ENCODE peak calls at places on chromosomes 16 and 17, in eight cellular contexts. Y is uterus; E is coronary artery; U is effector memory CD4-positive, alpha-beta T cell; O is AG10803; N is vagina; R is neuronal stem cell; C is mucosa of descending colon. X is an unnamed sample.

GRCh38 chr17:59425085-59425901 is 93.8 kb downstream of the YPEL2 start:
- DNase-seq in Y (peak; percentile 56), E (peak; percentile 82), U (no peak), O (peak; percentile 82), N (no peak), R (no peak), C (no peak), X (no peak)

GRCh38 chr16:85568519-85568918 is 44.6 kb upstream of the GSE1 start:
- DNase-seq in Y (no peak), E (no peak), U (no peak), O (no peak), N (no peak), R (no peak), C (peak; percentile 83), X (no peak)

GRCh38 chr16:21167360-21167759 is 8.9 kb downstream of the LDAF1 start:
- DNase-seq in Y (no peak), E (no peak), U (no peak), O (peak; percentile 90), N (no peak), R (no peak), C (no peak), X (no peak)

GRCh38 chr17:69084911-69085310 is 24.2 kb upstream of the ABCA9 start:
- DNase-seq in Y (no peak), E (no peak), U (no peak), O (no peak), N (no peak), R (peak; percentile 11), C (peak; percentile 41), X (no peak)

GRCh38 chr16:22336581-22336980 is 37.8 kb downstream of the CDR2 start:
- DNase-seq in Y (no peak), E (no peak), U (no peak), O (no peak), N (no peak), R (no peak), C (no peak), X (no peak)

GRCh38 chr16:3642397-3643094 is 11.9 kb upstream of the DNASE1 start:
- DNase-seq in Y (no peak), E (no peak), U (no peak), O (no peak), N (no peak), R (no peak), C (peak; percentile 56), X (no peak)

GRCh38 chr16:84478172-84478948 is 26.1 kb downstream of the MEAK7 start:
- DNase-seq in Y (no peak), E (peak; percentile 43), U (no peak), O (peak; percentile 62), N (peak; percentile 55), R (no peak), C (no peak), X (peak; percentile 43)

GRCh38 chr16:49528564-49529150 is 155.1 kb downstream of the C16orf78 start:
- DNase-seq in Y (no peak), E (no peak), U (no peak), O (no peak), N (no peak), R (no peak), C (no peak), X (no peak)

GRCh38 chr17:49523706-49524472 is 28.8 kb downstream of the NGFR start:
- DNase-seq in Y (peak; percentile 15), E (peak; percentile 64), U (no peak), O (no peak), N (no peak), R (no peak), C (no peak), X (peak; percentile 29)

GRCh38 chr17:27980035-27980434 is 62.4 kb upstream of the NLK start:
- DNase-seq in Y (no peak), E (no peak), U (no peak), O (peak; percentile 48), N (no peak), R (no peak), C (no peak), X (peak; percentile 38)

GRCh38 chr16:68116256-68116853 is 31.2 kb downstream of the NFATC3 start:
- DNase-seq in Y (no peak), E (no peak), U (no peak), O (peak; percentile 29), N (no peak), R (no peak), C (no peak), X (no peak)

GRCh38 chr17:45940293-45940692 is 45.9 kb downstream of the MAPT start:
- DNase-seq in Y (no peak), E (no peak), U (no peak), O (no peak), N (no peak), R (no peak), C (no peak), X (no peak)

GRCh38 chr16:31487720-31488629 is 5.1 kb downstream of the SLC5A2 start:
- DNase-seq in Y (peak; percentile 56), E (no peak), U (peak; percentile 78), O (no peak), N (no peak), R (no peak), C (peak; percentile 87), X (no peak)

GRCh38 chr16:87924937-87925670 is 11.2 kb downstream of the CA5A start:
- DNase-seq in Y (no peak), E (no peak), U (no peak), O (no peak), N (no peak), R (no peak), C (no peak), X (peak; percentile 54)

GRCh38 chr17:79842656-79843474 is 3.6 kb upstream of the CBX4 start:
- DNase-seq in Y (no peak), E (no peak), U (no peak), O (no peak), N (no peak), R (no peak), C (no peak), X (no peak)

DNA sequence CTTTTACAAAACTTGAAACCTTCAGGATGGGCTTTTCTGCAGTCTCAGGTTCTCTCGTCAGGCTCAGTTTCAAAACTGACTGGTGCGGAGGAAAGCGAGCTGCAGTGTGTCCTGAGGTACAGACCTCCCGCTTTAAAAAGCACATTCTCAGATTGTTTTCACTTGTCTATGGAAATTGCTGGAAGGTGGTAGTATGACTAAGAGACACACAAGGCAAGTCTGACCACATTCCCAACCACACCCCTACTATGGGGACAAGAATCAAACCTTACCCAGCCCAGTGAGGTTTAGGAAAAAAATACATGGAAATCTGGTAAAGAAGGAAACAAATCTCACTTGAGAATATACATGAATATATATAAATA is 18.2 kb downstream of the SRP68 start:
- DNase-seq in Y (no peak), E (no peak), U (no peak), O (no peak), N (no peak), R (no peak), C (no peak), X (no peak)
- H3K4me3 ChIP-seq in Y (no peak overlapping the region), E (no peak overlapping the region), U (no peak overlapping the region), O (no peak overlapping the region), N (no peak overlapping the region), R (no peak overlapping the region), C (no peak overlapping the region), X (no peak overlapping the region)

DNA sequence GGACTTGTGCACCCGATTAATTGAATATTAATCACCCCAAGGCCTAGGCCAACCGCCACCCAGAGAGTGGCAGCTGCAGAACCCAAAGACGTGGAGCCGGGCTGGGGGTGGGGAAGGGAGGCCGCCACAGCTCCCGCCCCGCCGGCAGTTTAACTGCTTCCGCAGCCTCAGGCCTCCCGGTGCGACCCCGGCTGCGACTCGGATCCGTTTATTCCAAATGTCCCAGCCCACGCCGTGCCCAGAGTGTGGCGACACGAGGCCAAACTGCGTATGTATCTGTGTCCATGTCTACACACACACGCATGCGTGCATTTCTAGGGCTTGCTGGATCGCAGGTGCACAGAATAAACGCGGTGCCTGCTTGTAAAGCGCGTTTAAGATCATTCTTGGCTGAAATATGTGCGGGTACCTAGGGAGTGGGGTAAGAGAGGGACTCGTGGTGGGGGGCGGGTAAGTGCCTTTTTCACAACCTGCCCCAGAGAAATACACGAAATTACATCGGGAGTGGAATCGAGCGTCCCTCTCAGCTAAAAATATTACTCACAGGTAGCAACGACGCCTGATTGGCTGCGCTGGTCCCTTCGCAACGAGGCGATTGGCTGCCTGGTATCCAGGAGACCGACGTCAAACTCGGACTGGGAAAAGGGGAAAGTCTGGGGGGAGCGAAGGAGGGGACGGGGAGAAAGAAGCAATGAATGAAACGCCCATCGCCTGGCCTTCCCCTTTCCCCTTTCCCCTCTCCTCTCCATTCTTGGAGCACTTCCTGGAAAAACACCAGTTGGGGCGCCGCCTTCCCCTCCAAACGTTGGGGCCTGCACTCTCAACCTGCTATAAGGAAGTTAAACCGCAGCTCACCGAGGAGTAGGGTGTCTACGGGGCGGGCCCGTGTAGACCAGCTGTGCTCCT is 1.0 kb upstream of the TOB1 start:
- DNase-seq in Y (peak; percentile 90), E (peak; percentile 99), U (peak; percentile 75), O (peak; percentile 86), N (no peak), R (peak; percentile 95), C (peak; percentile 96), X (peak; percentile 95)
- H3K4me3 ChIP-seq in Y (peak overlapping the region; percentile 99), E (peak overlapping the region; percentile 96), U (peak overlapping the region; percentile 90), O (peak overlapping the region; percentile 80), N (peak overlapping the region; percentile 82), R (peak overlapping the region; percentile 82), C (peak overlapping the region; percentile 95), X (peak overlapping the region; percentile 72)

DNA sequence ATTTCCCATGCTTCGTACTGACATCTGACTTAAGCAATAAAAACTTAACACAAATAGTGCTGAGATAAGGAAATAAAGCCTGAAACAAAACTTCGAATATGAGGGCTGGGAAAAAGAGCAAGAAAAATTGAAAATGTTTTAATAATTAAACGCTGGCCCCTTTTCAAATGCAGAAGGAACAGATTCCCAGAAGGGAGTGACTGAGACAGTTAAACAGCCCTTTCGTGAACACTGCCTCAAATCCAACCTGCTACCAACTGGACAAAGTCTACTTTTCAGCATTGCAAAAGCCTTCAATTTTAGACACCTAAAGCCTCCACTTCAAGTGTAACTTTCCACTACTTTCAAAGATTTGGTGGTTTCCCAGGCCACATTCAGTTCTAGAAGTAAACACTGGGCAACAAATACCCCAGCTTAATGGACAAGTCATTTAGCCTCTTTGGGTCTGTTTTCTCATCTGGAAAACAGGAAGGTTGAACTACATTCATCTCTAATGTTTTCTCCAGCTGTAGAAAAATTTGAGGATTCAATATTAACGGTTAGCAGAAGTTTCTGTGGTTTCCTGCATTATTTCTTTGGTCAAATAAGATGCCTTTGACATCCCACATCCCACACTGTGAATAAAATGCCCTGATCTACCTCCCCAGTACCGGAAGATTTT is 11.8 kb downstream of the RFFL start:
- DNase-seq in Y (no peak), E (no peak), U (no peak), O (peak; percentile 50), N (no peak), R (no peak), C (no peak), X (no peak)
- H3K4me3 ChIP-seq in Y (no peak overlapping the region), E (no peak overlapping the region), U (peak overlapping the region; percentile 14), O (no peak overlapping the region), N (no peak overlapping the region), R (no peak overlapping the region), C (no peak overlapping the region), X (no peak overlapping the region)

GRCh38 chr16:27378871-27379580 is 22.9 kb upstream of the IL21R start:
- DNase-seq in Y (no peak), E (no peak), U (no peak), O (no peak), N (no peak), R (no peak), C (no peak), X (no peak)
- H3K4me3 ChIP-seq in Y (no peak overlapping the region), E (no peak overlapping the region), U (no peak overlapping the region), O (no peak overlapping the region), N (no peak overlapping the region), R (no peak overlapping the region), C (no peak overlapping the region), X (no peak overlapping the region)

DNA sequence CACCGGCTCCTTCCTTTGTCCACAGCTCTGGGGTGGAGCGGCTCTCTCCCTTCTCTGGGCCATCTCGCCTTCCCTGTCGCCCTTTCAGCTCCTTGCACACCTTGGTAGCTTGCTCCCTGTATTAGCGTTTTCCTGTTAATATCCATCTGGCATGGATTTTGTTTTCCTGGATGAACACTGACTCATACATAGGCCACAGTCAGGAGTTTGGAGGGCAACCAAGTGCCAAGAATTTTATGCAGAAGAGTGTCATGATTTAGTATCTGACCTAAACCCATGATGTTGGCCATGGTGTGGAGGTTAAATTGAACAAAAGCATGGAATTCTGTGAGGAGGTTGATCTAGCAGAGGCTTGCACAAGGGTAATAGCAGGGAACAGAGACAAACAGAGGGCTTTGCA is 180.9 kb downstream of the AIPL1 start:
- DNase-seq in Y (no peak), E (no peak), U (no peak), O (no peak), N (no peak), R (no peak), C (no peak), X (peak; percentile 90)
- H3K4me3 ChIP-seq in Y (no peak overlapping the region), E (no peak overlapping the region), U (no peak overlapping the region), O (no peak overlapping the region), N (no peak overlapping the region), R (no peak overlapping the region), C (no peak overlapping the region), X (no peak overlapping the region)